ENCODE peak calls at places on chromosomes 7 and 10, in four cellular contexts. R, A, T and F are unnamed samples.

GRCh38 chr7:880450-880849 is 4.1 kb downstream of the GET4 start:
- DNase-seq in A (no peak), R (no peak), T (no peak), F (no peak)

GRCh38 chr10:86285136-86285790 is 81.3 kb downstream of the GRID1 start:
- DNase-seq in A (no peak), R (no peak), T (peak), F (no peak)

GRCh38 chr10:17290226-17290625 is 62.2 kb downstream of the VIM start:
- DNase-seq in T (no peak), A (no peak), R (peak), F (no peak)

GRCh38 chr10:62584726-62585125 is 210.6 kb downstream of the ZNF365 start:
- DNase-seq in R (peak), A (no peak), T (no peak), F (no peak)

GRCh38 chr10:100509241-100509640 is 10.4 kb downstream of the SEC31B start:
- DNase-seq in A (no peak), R (no peak), T (no peak), F (no peak)

GRCh38 chr10:132572545-132572937 is 35.0 kb downstream of the INPP5A start:
- DNase-seq in A (no peak), T (no peak), R (peak), F (no peak)

GRCh38 chr10:34731885-34732701 is 83.0 kb downstream of the PARD3 start:
- DNase-seq in T (no peak), R (peak), A (no peak), F (no peak)

GRCh38 chr7:113371376-113372043 is 253.2 kb upstream of the SMIM30 start:
- DNase-seq in A (no peak), T (no peak), R (peak), F (no peak)

GRCh38 chr10:27636816-27637215 is 108.8 kb downstream of the MKX start:
- DNase-seq in T (no peak), A (no peak), R (no peak), F (no peak)

GRCh38 chr10:77609781-77610272 is 27.8 kb downstream of the KCNMA1 start:
- DNase-seq in T (no peak), R (peak), A (no peak), F (no peak)

GRCh38 chr7:132545756-132546155 is 30.5 kb downstream of the PLXNA4 start:
- DNase-seq in A (no peak), R (no peak), T (no peak), F (no peak)

GRCh38 chr7:30212720-30213119 is 71.7 kb upstream of the ZNRF2 start:
- DNase-seq in A (no peak), R (no peak), T (no peak), F (no peak)

GRCh38 chr7:46490406-46490805 is 569.3 kb upstream of the IGFBP3 start:
- DNase-seq in T (no peak), R (no peak), A (no peak), F (no peak)

GRCh38 chr10:95415631-95416031 is 124.8 kb upstream of the PDLIM1 start:
- DNase-seq in T (no peak), R (no peak), A (no peak), F (no peak)

GRCh38 chr7:101557978-101558741 is 70.9 kb downstream of the MYL10 start:
- DNase-seq in A (peak), T (no peak), R (no peak), F (no peak)

GRCh38 chr10:18610517-18610916 is 40.9 kb downstream of the NSUN6 start:
- DNase-seq in T (no peak), R (peak), A (peak), F (no peak)

GRCh38 chr7:140059288-140060242 is 3.2 kb downstream of the PARP12 start:
- DNase-seq in A (peak), R (peak), T (peak), F (peak)

GRCh38 chr10:79179404-79180309 is 110.9 kb downstream of the ZMIZ1 start:
- DNase-seq in R (no peak), T (no peak), A (no peak), F (no peak)

GRCh38 chr10:59903871-59904270 is 2.5 kb downstream of the CCDC6 start:
- DNase-seq in T (no peak), R (peak), A (no peak), F (no peak)

GRCh38 chr10:59905735-59906416 is 480 bp downstream of the CCDC6 start:
- DNase-seq in A (peak), R (no peak), T (no peak), F (no peak)

GRCh38 chr10:59905066-59905734 is 1.2 kb downstream of the CCDC6 start:
- DNase-seq in R (peak), A (peak), T (peak), F (no peak)

GRCh38 chr10:59906417-59907202 is at the start of gene CCDC6:
- DNase-seq in A (peak), R (peak), T (peak), F (peak)

DNA sequence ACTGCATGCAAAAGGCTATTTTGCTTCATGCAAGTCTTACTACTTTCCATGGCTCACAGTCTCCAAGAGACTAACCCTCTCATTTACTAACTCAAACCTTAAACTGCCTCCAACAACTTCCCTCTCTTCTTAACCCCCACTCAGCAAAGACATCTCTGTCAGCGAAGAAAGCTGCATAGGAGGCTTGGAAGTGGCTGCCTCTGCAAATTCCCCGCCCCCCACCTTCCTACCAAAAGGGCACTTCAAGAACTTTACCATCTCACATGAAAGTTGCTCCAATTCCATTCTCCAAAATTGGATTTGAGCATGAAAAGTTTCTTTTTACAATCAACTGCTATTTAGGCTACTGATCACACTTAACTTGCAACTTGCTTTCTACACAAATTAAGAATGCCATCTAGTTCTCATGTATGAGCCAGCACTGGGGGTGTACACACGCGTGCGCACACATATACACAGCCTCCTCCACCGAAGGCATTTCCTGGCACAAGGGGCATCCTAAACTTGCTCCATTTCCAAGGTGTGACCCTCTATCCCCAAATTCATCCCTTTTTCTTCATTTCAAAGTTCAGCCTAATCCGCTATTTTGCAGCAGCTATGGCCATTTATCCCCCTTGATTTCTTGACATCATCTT is 1.8 kb downstream of the CCDC6 start:
- DNase-seq in A (peak), T (no peak), R (no peak), F (no peak)
- TF ChIP-seq CTCF in A (no peak), T (no peak), R (no peak), F (no peak)

DNA sequence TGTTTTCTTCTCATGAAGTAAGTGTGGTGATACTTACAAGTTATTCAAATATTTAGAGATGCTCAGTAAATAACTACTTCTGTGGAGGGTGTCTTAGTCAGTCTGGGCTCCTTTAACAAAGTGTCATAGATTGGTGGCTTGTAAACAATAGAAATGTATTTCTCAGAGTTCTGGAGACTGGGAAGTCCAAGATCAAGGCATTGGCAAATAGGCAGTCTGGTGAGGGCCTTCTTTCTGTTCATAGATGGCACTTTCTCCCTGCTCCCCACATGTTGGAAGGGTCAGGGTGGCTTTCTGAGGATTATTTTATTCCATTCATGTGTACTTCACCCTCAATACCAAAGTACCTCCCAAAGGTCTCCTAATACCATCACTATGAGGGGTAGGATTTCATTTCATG is 18.4 kb downstream of the RPA3 start:
- DNase-seq in A (no peak), T (no peak), R (no peak), F (no peak)
- H3K4me3 ChIP-seq in A (no peak), T (no peak), R (no peak), F (no peak)

GRCh38 chr7:74466196-74466813 is 12.6 kb downstream of the GTF2IRD1 start:
- DNase-seq in R (no peak), A (peak), T (peak), F (no peak)
- H3K27ac ChIP-seq in R (no peak), A (peak), T (peak), F (no peak)

GRCh38 chr7:25208525-25209221 is 19.6 kb downstream of the NPVF start:
- DNase-seq in A (no peak), R (no peak), T (no peak), F (no peak)
- TF ChIP-seq CTCF in A (no peak), R (no peak), T (no peak), F (no peak)

DNA sequence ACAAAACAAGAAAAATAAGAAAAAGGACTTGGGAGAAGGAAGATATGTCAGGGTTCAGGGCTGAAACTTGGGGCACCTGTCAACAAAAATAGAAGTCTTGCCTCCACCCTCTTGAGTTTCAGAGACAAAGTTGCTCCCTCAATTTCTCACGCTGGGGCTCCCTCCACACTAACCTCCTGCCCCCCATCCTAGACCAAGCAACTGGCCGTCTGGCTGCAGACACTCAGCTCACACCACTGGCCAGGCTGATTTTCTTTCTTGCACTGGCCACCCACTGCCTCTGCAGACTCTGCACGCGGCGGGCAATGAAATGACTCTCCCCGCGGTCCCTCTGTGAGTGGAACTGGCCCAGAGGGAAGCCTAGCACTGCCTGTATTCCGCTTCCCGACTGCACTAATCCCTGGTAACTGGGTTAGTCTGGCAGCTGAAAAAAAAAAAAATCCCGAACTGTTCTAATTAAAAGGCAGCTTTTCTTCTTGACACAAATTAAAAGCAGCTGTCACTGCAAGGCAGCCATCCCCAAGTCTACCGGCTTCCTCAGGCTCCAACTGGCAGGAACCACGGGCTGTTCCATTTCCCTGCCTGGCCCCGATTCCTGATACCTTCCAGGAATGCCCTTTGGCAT is 83.5 kb downstream of the SPDYE5 start:
- DNase-seq in A (no peak), R (no peak), T (no peak), F (no peak)
- H3K4me3 ChIP-seq in A (no peak), R (no peak), T (no peak), F (no peak)

GRCh38 chr10:110429301-110429700 is 68.4 kb upstream of the DUSP5 start:
- DNase-seq in T (no peak), A (peak), R (peak), F (no peak)

GRCh38 chr10:110426294-110427153 is 71.2 kb upstream of the DUSP5 start:
- DNase-seq in A (no peak), T (no peak), R (peak), F (no peak)

GRCh38 chr10:110423650-110424049 is 74.1 kb upstream of the DUSP5 start:
- DNase-seq in T (no peak), R (no peak), A (no peak), F (no peak)

GRCh38 chr10:110422548-110422947 is 75.2 kb upstream of the DUSP5 start:
- DNase-seq in R (no peak), T (no peak), A (no peak), F (no peak)

GRCh38 chr10:110425684-110426293 is 71.9 kb upstream of the DUSP5 start:
- DNase-seq in R (peak), T (no peak), A (no peak), F (no peak)
- H3K27ac ChIP-seq in R (peak), T (peak), A (peak), F (no peak)

DNA sequence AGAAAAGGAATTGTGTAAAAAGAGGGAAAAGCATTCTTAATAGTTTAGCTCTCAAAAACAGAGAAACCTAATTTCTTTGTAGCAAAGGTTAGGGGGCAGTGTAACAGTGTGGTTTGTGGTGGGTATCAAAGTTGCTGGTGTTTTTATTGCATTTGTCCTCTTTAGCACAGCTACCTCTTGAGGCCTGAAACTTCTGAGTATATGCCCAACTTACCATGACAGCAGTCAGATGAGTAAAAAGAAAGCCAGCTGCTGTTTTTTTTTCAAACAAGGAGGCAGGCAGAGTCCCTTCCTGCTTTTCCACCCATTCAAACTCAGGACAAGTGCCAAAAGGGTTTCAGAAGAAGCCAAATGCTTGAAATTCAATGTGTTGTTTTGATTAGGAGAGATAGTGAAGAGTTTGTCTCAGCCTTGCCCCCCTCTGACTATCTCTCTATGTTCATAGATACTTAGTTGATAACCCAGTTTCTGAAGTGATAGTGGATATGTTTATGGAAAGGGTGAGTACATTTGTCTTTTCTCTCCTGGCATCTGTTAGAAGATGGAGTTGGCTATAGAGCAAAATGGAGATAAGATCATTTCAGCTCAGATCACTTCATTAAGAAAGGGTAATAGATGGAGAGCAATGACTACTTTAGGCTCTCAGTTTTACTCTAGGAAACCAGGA is 23.1 kb downstream of the GBF1 start:
- DNase-seq in R (peak), A (no peak), T (no peak), F (no peak)
- TF ChIP-seq CTCF in R (no peak), A (no peak), T (no peak), F (no peak)

DNA sequence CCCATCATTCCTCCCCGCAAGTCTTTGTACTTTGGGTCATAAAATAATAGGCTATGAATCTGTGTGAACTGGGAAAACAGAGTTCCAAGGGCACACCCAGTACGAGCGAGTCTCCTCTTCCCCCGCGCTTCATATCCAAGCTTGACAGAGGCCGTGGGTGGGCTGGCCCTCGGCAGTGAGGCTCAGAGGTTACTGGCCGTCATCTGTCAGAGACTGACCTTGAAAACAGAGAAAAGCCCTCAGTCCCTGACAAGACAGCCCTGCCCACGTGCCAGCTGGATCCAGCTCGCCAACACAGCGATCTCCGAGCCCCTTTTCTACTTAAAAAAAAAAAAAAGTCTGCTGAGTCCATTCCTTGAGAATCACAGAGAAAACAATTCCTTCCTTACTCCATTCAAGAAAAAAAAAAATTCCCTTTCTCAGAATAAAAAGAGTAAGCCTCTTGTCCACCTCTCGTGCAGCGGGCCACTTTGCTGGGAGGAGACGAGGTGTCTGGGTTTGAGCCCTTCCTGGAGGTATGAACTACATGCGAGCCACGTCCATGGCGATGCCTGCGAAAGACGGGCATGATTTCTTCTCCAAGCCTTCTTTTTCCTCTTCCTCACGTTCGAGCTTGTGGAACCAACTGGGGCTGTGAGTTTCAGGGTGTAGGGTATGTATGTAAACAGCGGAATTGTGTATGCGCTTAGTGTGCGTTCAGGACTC is 755 bp upstream of the BICC1 start:
- DNase-seq in A (peak), R (peak), T (no peak), F (no peak)
- H3K4me3 ChIP-seq in A (peak), R (peak), T (peak), F (no peak)

DNA sequence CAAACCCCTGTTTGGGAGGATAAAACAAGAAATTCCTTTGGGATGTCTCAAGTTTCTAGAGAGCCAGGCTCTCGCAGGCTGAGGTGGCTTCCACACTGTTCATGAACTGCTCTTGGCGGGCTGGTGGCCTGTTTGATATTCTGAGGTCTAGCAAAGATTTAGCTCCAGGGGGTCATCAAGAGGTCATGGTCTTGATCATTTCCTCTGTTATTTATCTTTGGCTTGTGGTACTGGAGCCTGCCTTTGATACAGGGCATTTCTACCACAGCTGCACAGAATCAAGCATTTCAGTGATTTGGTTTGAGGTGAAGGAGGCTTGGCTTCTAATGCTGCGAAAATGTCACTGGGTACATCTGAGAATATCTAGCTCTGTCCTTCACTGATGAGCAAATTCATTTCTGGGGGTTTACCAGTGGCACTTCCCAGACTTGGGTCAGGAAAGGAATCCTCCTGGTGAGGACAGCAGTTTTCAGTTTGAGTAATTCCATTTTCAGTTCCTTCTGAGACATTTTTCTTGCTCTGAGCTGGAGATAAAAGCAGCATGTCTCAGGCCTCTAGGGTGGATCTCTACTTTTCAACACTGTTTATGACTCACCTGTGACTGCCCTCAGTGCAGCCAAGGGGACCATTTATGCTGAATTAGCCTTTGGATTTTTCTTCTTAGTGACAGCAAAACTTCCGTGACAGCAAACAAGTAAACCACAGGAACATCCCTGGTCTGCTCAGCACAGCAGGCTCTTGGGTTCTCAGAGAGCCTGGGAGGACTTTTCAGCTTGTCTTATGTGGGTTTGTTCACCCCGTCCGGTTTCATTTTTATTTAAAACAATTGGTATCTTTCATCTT is 312.0 kb downstream of the RNLS start:
- DNase-seq in T (no peak), R (peak), A (no peak), F (peak)
- H3K27ac ChIP-seq in T (peak), R (peak), A (no peak), F (no peak)

GRCh38 chr7:106065560-106066500 is 46.3 kb downstream of the SYPL1 start:
- DNase-seq in R (no peak), T (peak), A (peak), F (peak)

GRCh38 chr7:106064329-106064728 is 47.8 kb downstream of the SYPL1 start:
- DNase-seq in R (no peak), T (no peak), A (no peak), F (no peak)

GRCh38 chr7:106063692-106064091 is 48.4 kb downstream of the SYPL1 start:
- DNase-seq in T (no peak), A (no peak), R (no peak), F (no peak)

GRCh38 chr7:106063039-106063438 is 49.1 kb downstream of the SYPL1 start:
- DNase-seq in R (no peak), A (no peak), T (no peak), F (peak)

GRCh38 chr7:106064836-106065559 is 47.1 kb downstream of the SYPL1 start:
- DNase-seq in R (peak), A (peak), T (peak), F (no peak)
- TF ChIP-seq CTCF in R (no peak), A (no peak), T (no peak), F (no peak)